ENCODE peak calls at places on chromosome 5, in six cellular contexts. One of them, this sample, is unnamed.
A peak's percentile ranks its signal among the peaks of the same experiment; 100 is the strongest.

GRCh38 chr5:5377780-5378179 is 44.7 kb upstream of the ICE1 start:
- DNase-seq in H1: no peak
- DNase-seq in A549: no peak
- DNase-seq in endothelial cell of umbilical vein: no peak
- DNase-seq in K562: no peak
- DNase-seq in HepG2: no peak
- DNase-seq in this sample: no peak

GRCh38 chr5:89396262-89396975 is 513.4 kb upstream of the MEF2C start:
- DNase-seq in HepG2: no peak
- DNase-seq in K562: peak; percentile 47
- DNase-seq in H1: no peak
- DNase-seq in A549: no peak
- DNase-seq in endothelial cell of umbilical vein: peak; percentile 35
- DNase-seq in this sample: no peak

GRCh38 chr5:167950126-167950721 is 341.2 kb upstream of the WWC1 start:
- DNase-seq in endothelial cell of umbilical vein: no peak
- DNase-seq in HepG2: no peak
- DNase-seq in K562: no peak
- DNase-seq in A549: no peak
- DNase-seq in H1: no peak
- DNase-seq in this sample: no peak

GRCh38 chr5:178213003-178213449 is 8.7 kb downstream of the HNRNPAB start:
- DNase-seq in H1: no peak
- DNase-seq in K562: no peak
- DNase-seq in A549: no peak
- DNase-seq in endothelial cell of umbilical vein: no peak
- DNase-seq in HepG2: no peak
- DNase-seq in this sample: no peak

GRCh38 chr5:132371603-132371994 is 2.1 kb downstream of the SLC22A5 start:
- DNase-seq in A549: no peak
- DNase-seq in endothelial cell of umbilical vein: no peak
- DNase-seq in H1: no peak
- DNase-seq in HepG2: no peak
- DNase-seq in K562: no peak
- DNase-seq in this sample: no peak

GRCh38 chr5:98902733-98903132 is 26.1 kb downstream of the CHD1 start:
- DNase-seq in HepG2: no peak
- DNase-seq in H1: no peak
- DNase-seq in K562: no peak
- DNase-seq in endothelial cell of umbilical vein: no peak
- DNase-seq in A549: no peak
- DNase-seq in this sample: no peak

GRCh38 chr5:111805071-111805470 is 48.1 kb upstream of the NREP start:
- DNase-seq in K562: no peak
- DNase-seq in HepG2: no peak
- DNase-seq in endothelial cell of umbilical vein: no peak
- DNase-seq in A549: no peak
- DNase-seq in H1: no peak
- DNase-seq in this sample: no peak

GRCh38 chr5:57032151-57032551 is 80.2 kb upstream of the MIER3 start:
- DNase-seq in endothelial cell of umbilical vein: no peak
- DNase-seq in H1: no peak
- DNase-seq in K562: no peak
- DNase-seq in HepG2: peak; percentile 20
- DNase-seq in A549: peak; percentile 70
- DNase-seq in this sample: no peak

GRCh38 chr5:128290152-128290858 is 206.7 kb downstream of the SLC12A2 start:
- DNase-seq in A549: no peak
- DNase-seq in K562: no peak
- DNase-seq in endothelial cell of umbilical vein: no peak
- DNase-seq in H1: no peak
- DNase-seq in HepG2: no peak
- DNase-seq in this sample: no peak

GRCh38 chr5:107812570-107813141 is 141.9 kb upstream of the EFNA5 start:
- DNase-seq in endothelial cell of umbilical vein: no peak
- DNase-seq in H1: no peak
- DNase-seq in K562: no peak
- DNase-seq in HepG2: no peak
- DNase-seq in A549: no peak
- DNase-seq in this sample: no peak

GRCh38 chr5:139982157-139982974 is 60.7 kb downstream of the NRG2 start:
- DNase-seq in A549: no peak
- DNase-seq in H1: no peak
- DNase-seq in K562: no peak
- DNase-seq in HepG2: no peak
- DNase-seq in endothelial cell of umbilical vein: peak; percentile 41
- DNase-seq in this sample: no peak

GRCh38 chr5:775960-776861 is 8.3 kb downstream of the ZDHHC11B start:
- DNase-seq in K562: no peak
- DNase-seq in HepG2: no peak
- DNase-seq in A549: no peak
- DNase-seq in H1: no peak
- DNase-seq in endothelial cell of umbilical vein: no peak
- DNase-seq in this sample: no peak

DNA sequence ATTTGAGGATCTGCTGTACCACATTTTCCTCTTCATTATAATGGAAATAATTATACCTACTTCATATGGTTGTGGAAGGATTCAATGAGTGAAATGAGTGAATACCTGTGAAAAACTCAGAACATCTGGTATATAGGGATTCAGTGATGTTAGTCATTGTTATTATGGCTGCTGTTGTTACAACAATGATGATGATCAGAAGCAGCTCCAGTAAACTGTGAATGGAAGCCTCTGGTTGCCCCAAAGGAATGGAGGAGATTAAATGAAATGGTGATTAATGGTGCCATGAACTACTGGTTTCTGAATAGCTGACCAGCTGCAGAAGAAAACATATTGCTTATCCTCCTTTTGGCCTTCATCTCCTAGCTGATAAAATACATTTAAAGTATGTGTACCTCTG is 371.9 kb downstream of the ARHGEF28 start:
- DNase-seq in A549: no peak
- DNase-seq in K562: no peak
- DNase-seq in H1: no peak
- DNase-seq in endothelial cell of umbilical vein: no peak
- DNase-seq in HepG2: no peak
- DNase-seq in this sample: no peak
- TF ChIP-seq JUN in A549: no peak
- TF ChIP-seq JUN in K562: no peak
- TF ChIP-seq JUN in H1: no peak
- TF ChIP-seq JUN in endothelial cell of umbilical vein: no peak
- TF ChIP-seq JUN in HepG2: no peak
- TF ChIP-seq JUN in this sample: no peak

DNA sequence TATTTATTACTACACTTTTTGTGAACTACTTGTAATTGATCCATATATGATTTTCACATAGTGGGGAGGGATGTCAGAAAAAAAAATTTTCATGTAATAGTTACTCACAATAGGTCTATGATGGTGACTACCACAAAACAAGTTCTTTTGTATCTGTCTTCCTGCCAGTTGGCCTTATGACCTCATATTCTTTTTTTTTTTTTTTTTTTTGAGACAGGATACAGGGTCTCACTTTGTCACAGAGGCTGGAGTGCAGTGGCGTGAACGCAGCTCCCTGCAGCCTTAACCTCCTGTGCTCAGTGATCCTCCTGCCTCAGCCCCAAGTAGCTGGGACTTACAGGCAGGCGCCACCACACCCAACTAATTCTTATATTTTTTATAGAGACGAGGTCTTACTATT is 10.9 kb downstream of the SEC24A start:
- DNase-seq in K562: no peak
- DNase-seq in HepG2: no peak
- DNase-seq in endothelial cell of umbilical vein: peak; percentile 56
- DNase-seq in A549: no peak
- DNase-seq in H1: no peak
- DNase-seq in this sample: no peak
- TF ChIP-seq JUN in K562: no peak
- TF ChIP-seq JUN in HepG2: no peak
- TF ChIP-seq JUN in endothelial cell of umbilical vein: peak; percentile 10
- TF ChIP-seq JUN in A549: no peak
- TF ChIP-seq JUN in H1: no peak
- TF ChIP-seq JUN in this sample: no peak

GRCh38 chr5:9297171-9297570 is 248.7 kb downstream of the SEMA5A start:
- DNase-seq in endothelial cell of umbilical vein: no peak
- DNase-seq in H1: no peak
- DNase-seq in HepG2: no peak
- DNase-seq in K562: no peak
- DNase-seq in A549: no peak
- DNase-seq in this sample: no peak

GRCh38 chr5:9302228-9302627 is 243.6 kb downstream of the SEMA5A start:
- DNase-seq in H1: no peak
- DNase-seq in HepG2: no peak
- DNase-seq in A549: no peak
- DNase-seq in endothelial cell of umbilical vein: no peak
- DNase-seq in K562: no peak
- DNase-seq in this sample: no peak

GRCh38 chr5:9295466-9295801 is 250.4 kb downstream of the SEMA5A start:
- DNase-seq in HepG2: no peak
- DNase-seq in H1: no peak
- DNase-seq in endothelial cell of umbilical vein: no peak
- DNase-seq in K562: no peak
- DNase-seq in A549: no peak
- DNase-seq in this sample: no peak

GRCh38 chr5:9301200-9301599 is 244.7 kb downstream of the SEMA5A start:
- DNase-seq in K562: no peak
- DNase-seq in endothelial cell of umbilical vein: no peak
- DNase-seq in A549: no peak
- DNase-seq in HepG2: no peak
- DNase-seq in H1: no peak
- DNase-seq in this sample: no peak
- TF ChIP-seq JUN in K562: no peak
- TF ChIP-seq JUN in endothelial cell of umbilical vein: no peak
- TF ChIP-seq JUN in A549: no peak
- TF ChIP-seq JUN in HepG2: no peak
- TF ChIP-seq JUN in H1: no peak
- TF ChIP-seq JUN in this sample: no peak

DNA sequence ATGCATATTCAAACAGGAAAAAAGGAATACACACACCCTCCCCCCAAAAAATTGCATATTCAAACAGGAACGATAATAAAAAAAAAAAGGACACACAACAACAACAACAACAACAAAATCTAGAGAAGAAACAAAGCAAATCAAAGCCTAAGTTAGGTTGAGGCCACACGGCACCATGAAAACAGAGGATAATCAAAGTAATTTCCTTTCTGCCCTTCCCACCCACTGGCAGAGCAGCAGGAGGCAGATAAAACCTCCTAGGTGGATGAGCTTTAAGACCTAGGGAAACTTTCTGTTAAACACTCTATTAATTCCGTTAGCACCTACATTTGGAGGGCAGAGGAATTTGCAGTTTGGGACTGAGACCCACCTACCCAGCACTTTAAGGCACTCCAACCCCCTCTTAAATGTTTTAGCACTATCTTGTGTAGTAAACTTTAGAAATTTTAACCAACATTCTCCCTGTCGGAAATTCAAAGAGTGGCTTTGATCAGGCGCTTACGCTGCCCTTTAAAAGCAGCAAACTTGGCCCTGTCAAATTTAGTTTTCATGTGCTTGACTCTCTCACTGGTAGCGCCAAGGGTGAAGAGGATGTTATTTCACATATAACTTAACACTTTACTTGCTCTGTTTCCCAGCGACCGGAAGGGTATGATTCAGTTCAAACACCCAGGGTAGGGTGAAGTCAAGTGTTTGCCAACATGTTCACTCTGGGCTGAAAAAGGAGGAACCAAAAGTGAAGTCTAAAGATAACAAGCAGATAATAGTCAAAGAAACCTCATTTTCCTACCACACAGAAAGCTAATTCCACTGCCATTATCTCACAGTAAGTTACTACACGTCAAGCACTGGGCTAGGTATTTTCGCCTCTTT is 9.2 kb downstream of the ENC1 start:
- DNase-seq in endothelial cell of umbilical vein: peak; percentile 86
- DNase-seq in H1: no peak
- DNase-seq in K562: no peak
- DNase-seq in A549: peak; percentile 78
- DNase-seq in HepG2: no peak
- DNase-seq in this sample: no peak
- TF ChIP-seq JUN in endothelial cell of umbilical vein: peak; percentile 54
- TF ChIP-seq JUN in H1: no peak
- TF ChIP-seq JUN in K562: no peak
- TF ChIP-seq JUN in A549: no peak
- TF ChIP-seq JUN in HepG2: no peak
- TF ChIP-seq JUN in this sample: no peak

GRCh38 chr5:90889325-90889600 is 330.7 kb downstream of the ADGRV1 start:
- DNase-seq in HepG2: no peak
- DNase-seq in A549: no peak
- DNase-seq in endothelial cell of umbilical vein: no peak
- DNase-seq in K562: no peak
- DNase-seq in H1: no peak
- DNase-seq in this sample: no peak

GRCh38 chr5:90886381-90886780 is 327.8 kb downstream of the ADGRV1 start:
- DNase-seq in A549: no peak
- DNase-seq in HepG2: no peak
- DNase-seq in H1: no peak
- DNase-seq in endothelial cell of umbilical vein: no peak
- DNase-seq in K562: no peak
- DNase-seq in this sample: no peak

GRCh38 chr5:90888511-90889324 is 330.1 kb downstream of the ADGRV1 start:
- DNase-seq in H1: no peak
- DNase-seq in HepG2: peak; percentile 64
- DNase-seq in K562: no peak
- DNase-seq in A549: peak; percentile 67
- DNase-seq in endothelial cell of umbilical vein: peak; percentile 98
- DNase-seq in this sample: no peak

GRCh38 chr5:90894866-90895420 is 336.3 kb downstream of the ADGRV1 start:
- DNase-seq in endothelial cell of umbilical vein: no peak
- DNase-seq in HepG2: no peak
- DNase-seq in K562: no peak
- DNase-seq in A549: no peak
- DNase-seq in H1: no peak
- DNase-seq in this sample: no peak

GRCh38 chr5:90890183-90890582 is 331.6 kb downstream of the ADGRV1 start:
- DNase-seq in HepG2: no peak
- DNase-seq in H1: no peak
- DNase-seq in K562: no peak
- DNase-seq in A549: no peak
- DNase-seq in endothelial cell of umbilical vein: no peak
- DNase-seq in this sample: no peak
- TF ChIP-seq JUN in HepG2: no peak
- TF ChIP-seq JUN in H1: no peak
- TF ChIP-seq JUN in K562: no peak
- TF ChIP-seq JUN in A549: no peak
- TF ChIP-seq JUN in endothelial cell of umbilical vein: no peak
- TF ChIP-seq JUN in this sample: no peak

GRCh38 chr5:14663734-14664269 is 716 bp upstream of the OTULIN start:
- DNase-seq in K562: peak; percentile 36
- DNase-seq in A549: no peak
- DNase-seq in H1: no peak
- DNase-seq in endothelial cell of umbilical vein: no peak
- DNase-seq in HepG2: no peak
- DNase-seq in this sample: no peak
- TF ChIP-seq JUN in K562: no peak
- TF ChIP-seq JUN in A549: no peak
- TF ChIP-seq JUN in H1: no peak
- TF ChIP-seq JUN in endothelial cell of umbilical vein: no peak
- TF ChIP-seq JUN in HepG2: no peak
- TF ChIP-seq JUN in this sample: no peak